ENCODE peak calls at places on chromosomes 2 and 18, in four cellular contexts. One of them, this sample, is unnamed.
A peak's percentile ranks its signal among the peaks of the same experiment; 100 is the strongest.

GRCh38 chr2:166384774-166385173 is 9.0 kb upstream of the SCN9A start:
- DNase-seq in adrenal gland: no peak
- DNase-seq in IMR-90: peak; percentile 52
- DNase-seq in esophagus squamous epithelium: no peak
- DNase-seq in this sample: no peak

GRCh38 chr2:3135676-3136075 is 241.9 kb downstream of the EIPR1 start:
- DNase-seq in adrenal gland: no peak
- DNase-seq in IMR-90: no peak
- DNase-seq in esophagus squamous epithelium: no peak
- DNase-seq in this sample: no peak

GRCh38 chr2:29123584-29124349 is 8.6 kb downstream of the CLIP4 start:
- DNase-seq in adrenal gland: no peak
- DNase-seq in IMR-90: peak; percentile 91
- DNase-seq in esophagus squamous epithelium: no peak
- DNase-seq in this sample: no peak

GRCh38 chr18:10928971-10929373 is 220.4 kb downstream of the PIEZO2 start:
- DNase-seq in adrenal gland: no peak
- DNase-seq in IMR-90: peak; percentile 97
- DNase-seq in esophagus squamous epithelium: no peak
- DNase-seq in this sample: no peak

GRCh38 chr2:176129013-176129796 is at the start of gene HOXD8:
- DNase-seq in adrenal gland: peak; percentile 83
- DNase-seq in IMR-90: peak; percentile 9
- DNase-seq in esophagus squamous epithelium: no peak
- DNase-seq in this sample: no peak

GRCh38 chr2:27127883-27128670 is 4.5 kb downstream of the ABHD1 start:
- DNase-seq in adrenal gland: no peak
- DNase-seq in IMR-90: no peak
- DNase-seq in esophagus squamous epithelium: no peak
- DNase-seq in this sample: no peak

GRCh38 chr2:45962522-45962921 is 311.0 kb downstream of the PRKCE start:
- DNase-seq in adrenal gland: peak; percentile 87
- DNase-seq in IMR-90: peak; percentile 84
- DNase-seq in esophagus squamous epithelium: no peak
- DNase-seq in this sample: no peak

GRCh38 chr2:164389411-164389810 is 231.9 kb downstream of the GRB14 start:
- DNase-seq in adrenal gland: no peak
- DNase-seq in IMR-90: no peak
- DNase-seq in esophagus squamous epithelium: no peak
- DNase-seq in this sample: no peak

GRCh38 chr18:13369756-13370510 is 151.4 kb downstream of the LDLRAD4 start:
- DNase-seq in adrenal gland: no peak
- DNase-seq in IMR-90: no peak
- DNase-seq in esophagus squamous epithelium: no peak
- DNase-seq in this sample: no peak

GRCh38 chr2:3112131-3112530 is 265.5 kb downstream of the EIPR1 start:
- DNase-seq in adrenal gland: no peak
- DNase-seq in IMR-90: no peak
- DNase-seq in esophagus squamous epithelium: no peak
- DNase-seq in this sample: no peak

GRCh38 chr2:238379096-238379810 is 47.5 kb upstream of the ASB1 start:
- DNase-seq in adrenal gland: no peak
- DNase-seq in IMR-90: peak; percentile 77
- DNase-seq in esophagus squamous epithelium: no peak
- DNase-seq in this sample: no peak

GRCh38 chr2:61750624-61751023 is 103.2 kb downstream of the FAM161A start:
- DNase-seq in adrenal gland: peak; percentile 37
- DNase-seq in IMR-90: peak; percentile 78
- DNase-seq in esophagus squamous epithelium: no peak
- DNase-seq in this sample: no peak

GRCh38 chr18:32576296-32576916 is 105.7 kb upstream of the GAREM1 start:
- DNase-seq in adrenal gland: no peak
- DNase-seq in IMR-90: peak; percentile 5
- DNase-seq in esophagus squamous epithelium: no peak
- DNase-seq in this sample: no peak

GRCh38 chr18:9117980-9118841 is 15.7 kb downstream of the NDUFV2 start:
- DNase-seq in adrenal gland: no peak
- DNase-seq in IMR-90: no peak
- DNase-seq in esophagus squamous epithelium: no peak
- DNase-seq in this sample: no peak

GRCh38 chr18:32091724-32092421 is at the start of gene RNF138:
- DNase-seq in adrenal gland: peak; percentile 89
- DNase-seq in IMR-90: peak; percentile 76
- DNase-seq in esophagus squamous epithelium: peak; percentile 58
- DNase-seq in this sample: peak; percentile 80

GRCh38 chr2:150063950-150064549 is 423.4 kb downstream of the RND3 start:
- DNase-seq in adrenal gland: no peak
- DNase-seq in IMR-90: no peak
- DNase-seq in esophagus squamous epithelium: no peak
- DNase-seq in this sample: no peak

GRCh38 chr2:230863442-230864121 is 1.2 kb upstream of the ITM2C start:
- DNase-seq in adrenal gland: no peak
- DNase-seq in IMR-90: no peak
- DNase-seq in esophagus squamous epithelium: no peak
- DNase-seq in this sample: no peak

GRCh38 chr2:14778015-14778414 is 145.5 kb downstream of the LRATD1 start:
- DNase-seq in adrenal gland: no peak
- DNase-seq in IMR-90: peak; percentile 41
- DNase-seq in esophagus squamous epithelium: no peak
- DNase-seq in this sample: no peak

GRCh38 chr2:100580474-100581264 is 17.9 kb downstream of the PDCL3 start:
- DNase-seq in adrenal gland: peak; percentile 17
- DNase-seq in IMR-90: no peak
- DNase-seq in esophagus squamous epithelium: no peak
- DNase-seq in this sample: no peak

GRCh38 chr2:165697727-165698620 is 96.1 kb downstream of the GALNT3 start:
- DNase-seq in adrenal gland: no peak
- DNase-seq in IMR-90: no peak
- DNase-seq in esophagus squamous epithelium: no peak
- DNase-seq in this sample: no peak

GRCh38 chr2:220104871-220105351 is 477.5 kb downstream of the SLC4A3 start:
- DNase-seq in adrenal gland: no peak
- DNase-seq in IMR-90: peak; percentile 91
- DNase-seq in esophagus squamous epithelium: no peak
- DNase-seq in this sample: no peak

GRCh38 chr2:233473878-233474277 is 92.7 kb downstream of the USP40 start:
- DNase-seq in adrenal gland: no peak
- DNase-seq in IMR-90: no peak
- DNase-seq in esophagus squamous epithelium: no peak
- DNase-seq in this sample: no peak

GRCh38 chr2:100197643-100198153 is 55.3 kb upstream of the AFF3 start:
- DNase-seq in adrenal gland: peak; percentile 37
- DNase-seq in IMR-90: peak; percentile 46
- DNase-seq in esophagus squamous epithelium: no peak
- DNase-seq in this sample: peak; percentile 28

GRCh38 chr2:176112375-176113302 is 3.9 kb upstream of the HOXD10 start:
- DNase-seq in adrenal gland: no peak
- DNase-seq in IMR-90: no peak
- DNase-seq in esophagus squamous epithelium: no peak
- DNase-seq in this sample: no peak

GRCh38 chr18:79884296-79884962 is 67.0 kb downstream of the SLC66A2 start:
- DNase-seq in adrenal gland: no peak
- DNase-seq in IMR-90: no peak
- DNase-seq in esophagus squamous epithelium: no peak
- DNase-seq in this sample: no peak

GRCh38 chr2:229417906-229418305 is 146.8 kb upstream of the PID1 start:
- DNase-seq in adrenal gland: no peak
- DNase-seq in IMR-90: no peak
- DNase-seq in esophagus squamous epithelium: no peak
- DNase-seq in this sample: no peak

GRCh38 chr2:55157474-55157884 is 74.6 kb downstream of the CLHC1 start:
- DNase-seq in adrenal gland: peak; percentile 43
- DNase-seq in IMR-90: peak; percentile 63
- DNase-seq in esophagus squamous epithelium: no peak
- DNase-seq in this sample: no peak

GRCh38 chr2:26475037-26475436 is 2.9 kb downstream of the OTOF start:
- DNase-seq in adrenal gland: no peak
- DNase-seq in IMR-90: no peak
- DNase-seq in esophagus squamous epithelium: no peak
- DNase-seq in this sample: no peak

GRCh38 chr18:286515-287310 is 18.9 kb upstream of the THOC1 start:
- DNase-seq in adrenal gland: no peak
- DNase-seq in IMR-90: peak; percentile 42
- DNase-seq in esophagus squamous epithelium: no peak
- DNase-seq in this sample: no peak

GRCh38 chr2:172462393-172463381 is 35.3 kb downstream of the ITGA6 start:
- DNase-seq in adrenal gland: no peak
- DNase-seq in IMR-90: no peak
- DNase-seq in esophagus squamous epithelium: no peak
- DNase-seq in this sample: no peak

GRCh38 chr2:86441392-86441788 is 219 bp downstream of the KDM3A start:
- DNase-seq in adrenal gland: no peak
- DNase-seq in IMR-90: no peak
- DNase-seq in esophagus squamous epithelium: no peak
- DNase-seq in this sample: no peak

GRCh38 chr2:86442642-86443005 is 1.5 kb downstream of the KDM3A start:
- DNase-seq in adrenal gland: peak; percentile 93
- DNase-seq in IMR-90: peak; percentile 94
- DNase-seq in esophagus squamous epithelium: peak; percentile 74
- DNase-seq in this sample: peak; percentile 76

GRCh38 chr2:86443601-86444000 is 2.4 kb downstream of the KDM3A start:
- DNase-seq in adrenal gland: no peak
- DNase-seq in IMR-90: no peak
- DNase-seq in esophagus squamous epithelium: no peak
- DNase-seq in this sample: no peak

GRCh38 chr2:86440631-86441391 is at the start of gene KDM3A:
- DNase-seq in adrenal gland: peak; percentile 100
- DNase-seq in IMR-90: peak; percentile 99
- DNase-seq in esophagus squamous epithelium: peak; percentile 99
- DNase-seq in this sample: peak; percentile 97

DNA sequence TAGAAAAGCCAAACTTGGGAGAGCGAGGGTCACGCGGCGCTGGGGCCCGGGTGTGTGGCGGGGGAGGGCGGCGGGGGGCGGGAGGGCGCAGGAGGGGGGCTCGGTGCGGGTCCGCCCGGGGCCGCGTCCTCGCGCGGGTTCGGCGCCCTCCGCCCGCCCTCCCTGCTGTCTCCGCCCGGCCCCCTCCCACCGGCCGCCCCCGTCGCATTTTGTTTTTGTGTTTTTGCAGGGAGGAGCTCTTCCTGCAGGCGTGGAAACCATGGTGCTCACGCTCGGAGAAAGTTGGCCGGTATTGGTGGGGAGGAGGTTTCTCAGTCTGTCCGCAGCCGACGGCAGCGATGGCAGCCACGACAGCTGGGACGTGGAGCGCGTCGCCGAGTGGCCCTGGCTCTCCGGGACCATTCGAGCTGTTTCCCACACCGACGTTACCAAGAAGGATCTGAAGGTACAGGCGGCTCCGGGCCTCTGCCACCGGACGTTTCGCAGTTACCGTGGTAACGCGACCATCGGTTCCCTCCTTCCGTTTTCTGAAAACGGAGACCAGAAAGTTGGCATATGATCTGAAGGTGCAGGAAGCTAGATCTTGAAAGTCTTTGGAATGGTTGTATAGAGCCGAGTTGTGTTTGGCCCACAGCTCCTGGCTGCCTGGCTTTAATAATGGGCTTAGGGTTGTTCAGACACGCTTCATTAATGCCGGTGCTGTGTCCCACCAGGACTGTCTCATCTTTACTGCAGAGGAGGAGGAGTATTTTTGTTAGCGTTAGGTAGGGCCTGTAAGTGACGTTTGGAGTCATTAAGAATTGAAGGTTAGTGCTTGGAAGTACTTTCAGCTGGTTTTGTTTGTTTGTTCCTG is 844 bp downstream of the KDM3A start:
- DNase-seq in adrenal gland: peak; percentile 65
- DNase-seq in IMR-90: peak; percentile 50
- DNase-seq in esophagus squamous epithelium: peak; percentile 38
- DNase-seq in this sample: peak; percentile 35
- TF ChIP-seq POLR2A in adrenal gland: peak; percentile 35
- TF ChIP-seq POLR2A in IMR-90: no peak
- TF ChIP-seq POLR2A in esophagus squamous epithelium: no peak
- TF ChIP-seq POLR2A in this sample: peak; percentile 11

GRCh38 chr2:153536105-153536504 is 57.5 kb upstream of the RPRM start:
- DNase-seq in adrenal gland: no peak
- DNase-seq in IMR-90: no peak
- DNase-seq in esophagus squamous epithelium: no peak
- DNase-seq in this sample: no peak

DNA sequence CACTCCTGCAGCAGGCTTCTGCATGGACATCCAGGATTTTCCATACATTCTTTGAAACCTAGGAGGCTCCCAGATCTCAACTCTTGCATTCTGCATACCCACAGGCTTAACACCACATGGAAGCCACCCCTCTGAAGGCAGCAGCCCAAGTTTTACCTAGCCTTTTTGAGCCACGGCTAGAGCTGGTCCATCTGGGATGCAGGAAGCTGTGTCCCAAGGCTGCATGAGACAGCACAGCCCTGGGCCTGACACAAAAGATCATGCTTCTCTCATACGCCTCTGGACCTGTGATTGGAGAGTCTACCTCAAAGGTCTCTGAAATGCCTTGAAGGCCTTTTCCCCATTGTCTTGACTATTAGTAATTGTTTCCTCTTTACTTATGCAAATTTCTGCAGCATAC is 53.6 kb upstream of the RPRM start:
- DNase-seq in adrenal gland: no peak
- DNase-seq in IMR-90: no peak
- DNase-seq in esophagus squamous epithelium: no peak
- DNase-seq in this sample: no peak
- H3K27ac ChIP-seq in adrenal gland: no peak overlapping the region
- H3K27ac ChIP-seq in IMR-90: no peak overlapping the region
- H3K27ac ChIP-seq in esophagus squamous epithelium: no peak overlapping the region
- H3K27ac ChIP-seq in this sample: no peak overlapping the region

DNA sequence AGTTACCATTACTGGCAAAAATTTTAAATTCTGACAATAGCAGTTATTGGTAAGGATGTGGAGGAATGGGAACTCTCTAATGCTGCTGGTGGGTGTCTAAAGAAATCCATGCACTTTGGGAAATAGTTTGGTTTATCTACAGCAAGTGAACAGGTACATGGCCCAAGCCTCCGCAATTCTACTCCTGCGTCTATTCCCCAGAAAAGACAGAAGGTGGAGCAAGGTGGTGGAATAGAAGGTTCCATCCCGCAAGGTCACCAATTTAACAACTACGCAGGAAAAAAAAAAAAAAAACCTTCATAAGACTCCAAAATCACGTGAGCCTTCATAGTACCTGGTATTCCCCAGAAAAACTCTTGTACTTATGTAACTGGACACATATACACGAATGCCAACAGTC is 6.5 kb downstream of the CFAP65 start:
- DNase-seq in adrenal gland: no peak
- DNase-seq in IMR-90: no peak
- DNase-seq in esophagus squamous epithelium: no peak
- DNase-seq in this sample: no peak
- H3K27me3 ChIP-seq in adrenal gland: peaks cover 9% of the 10 kb centered on the region
- H3K27me3 ChIP-seq in IMR-90: peaks cover 45% of the 10 kb centered on the region
- H3K27me3 ChIP-seq in esophagus squamous epithelium: peaks cover 97% of the 10 kb centered on the region
- H3K27me3 ChIP-seq in this sample: no peaks in the 10 kb centered on the region

DNA sequence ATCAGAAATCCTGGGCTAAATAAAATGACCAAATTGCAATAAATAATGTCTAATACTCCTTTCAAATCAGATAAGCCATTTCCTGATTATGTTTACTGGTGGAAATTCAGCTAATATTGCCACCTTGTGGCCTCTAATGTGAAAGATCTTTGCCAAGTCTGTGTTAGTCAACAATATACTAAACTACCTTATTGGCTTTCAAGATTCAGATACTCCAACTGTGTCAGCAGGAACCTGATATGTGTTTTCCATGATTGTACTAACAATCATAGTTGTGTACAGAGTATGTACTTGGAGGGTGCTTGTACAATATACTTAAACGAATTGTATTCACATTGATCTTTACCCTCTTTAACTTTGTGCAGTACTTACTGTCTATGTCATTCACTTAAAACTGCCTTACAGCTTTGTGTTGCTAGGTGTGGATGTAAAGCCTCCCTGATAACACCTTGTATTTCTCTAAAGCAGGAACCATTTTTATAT is 75.4 kb upstream of the C2orf15 start:
- DNase-seq in adrenal gland: peak; percentile 9
- DNase-seq in IMR-90: peak; percentile 38
- DNase-seq in esophagus squamous epithelium: no peak
- DNase-seq in this sample: no peak
- TF ChIP-seq POLR2A in adrenal gland: no peak
- TF ChIP-seq POLR2A in IMR-90: no peak
- TF ChIP-seq POLR2A in esophagus squamous epithelium: no peak
- TF ChIP-seq POLR2A in this sample: no peak